ENCODE peak calls at places on chromosomes 13 and 19, in eight cellular contexts. B is activated T-helper 1 cell treated with anti-CD3 and anti-CD28 coated beads, Interleukin-2, amount 50 U/mL, for 16 hours; C is EL; N is activated CD8-positive, alpha-beta memory T cell treated with anti-CD3 and anti-CD28 coated beads for 4 hours; Z is breast epithelium; X is T47D; L is RCC 7860; J is activated T-helper 2 cell treated with anti-CD3 and anti-CD28 coated beads, Interferon-gamma antibody, Interleukin-2, Interleukin-4, amounts not matched to agents 10 μg/mL and 5 μg/mL and 100 μg/mL, durations not matched to agents 14 hours and 24 hours and 36 hours. G is an unnamed sample.

GRCh38 chr19:52673014-52673413 is 34.9 kb upstream of the ZNF83 start:
- DNase-seq in B (no peak), C (no peak), N (no peak), Z (no peak), X (no peak), L (no peak), J (no peak), G (no peak)

GRCh38 chr19:18391509-18392075 is 5.6 kb downstream of the GDF15 start:
- DNase-seq in B (no peak), C (no peak), N (no peak), Z (no peak), X (no peak), L (no peak), J (no peak), G (no peak)

GRCh38 chr19:39805120-39805519 is 26.5 kb downstream of the LEUTX start:
- DNase-seq in B (no peak), C (no peak), N (no peak), Z (no peak), X (no peak), L (no peak), J (no peak), G (no peak)

GRCh38 chr13:70080030-70080429 is 27.6 kb upstream of the ATXN8OS start:
- DNase-seq in B (no peak), C (no peak), N (no peak), Z (no peak), X (peak; percentile 3), L (no peak), J (no peak), G (no peak)

GRCh38 chr13:40692946-40693345 is 26.5 kb upstream of the FOXO1 start:
- DNase-seq in B (no peak), C (peak; percentile 53), N (no peak), Z (no peak), X (no peak), L (peak; percentile 32), J (no peak), G (no peak)

GRCh38 chr19:45774765-45775164 is 5.7 kb upstream of the SIX5 start:
- DNase-seq in B (no peak), C (no peak), N (no peak), Z (no peak), X (no peak), L (no peak), J (no peak), G (no peak)

GRCh38 chr13:60584976-60585375 is 188.0 kb downstream of the TDRD3 start:
- DNase-seq in B (no peak), C (no peak), N (no peak), Z (no peak), X (peak; percentile 30), L (no peak), J (no peak), G (no peak)

GRCh38 chr13:101202590-101202989 is 213.7 kb downstream of the NALCN start:
- DNase-seq in B (no peak), C (no peak), N (no peak), Z (no peak), X (peak; percentile 1), L (no peak), J (no peak), G (no peak)

GRCh38 chr19:13727798-13728197 is 36.5 kb upstream of the MRI1 start:
- DNase-seq in B (no peak), C (peak; percentile 59), N (no peak), Z (no peak), X (no peak), L (no peak), J (no peak), G (no peak)

GRCh38 chr13:112648966-112649690 is 40.7 kb upstream of the ATP11A start:
- DNase-seq in B (no peak), C (no peak), N (no peak), Z (no peak), X (no peak), L (no peak), J (no peak), G (no peak)

GRCh38 chr13:97878421-97879375 is 74.8 kb upstream of the IPO5 start:
- DNase-seq in B (no peak), C (no peak), N (no peak), Z (no peak), X (no peak), L (no peak), J (no peak), G (no peak)

GRCh38 chr13:23378009-23378632 is 55.4 kb downstream of the SACS start:
- DNase-seq in B (no peak), C (peak; percentile 98), N (peak; percentile 18), Z (no peak), X (no peak), L (peak; percentile 91), J (peak; percentile 20), G (peak; percentile 20)

GRCh38 chr19:50567052-50567841 is 988 bp downstream of the LRRC4B start:
- DNase-seq in B (no peak), C (no peak), N (no peak), Z (no peak), X (no peak), L (no peak), J (no peak), G (no peak)

GRCh38 chr13:109646423-109646822 is 140.0 kb downstream of the IRS2 start:
- DNase-seq in B (no peak), C (no peak), N (no peak), Z (no peak), X (no peak), L (no peak), J (no peak), G (no peak)

GRCh38 chr19:32241957-32242710 is 103.3 kb upstream of the ZNF507 start:
- DNase-seq in B (no peak), C (no peak), N (no peak), Z (peak; percentile 1), X (no peak), L (no peak), J (no peak), G (no peak)

GRCh38 chr19:32543107-32543900 is 37.7 kb upstream of the PDCD5 start:
- DNase-seq in B (no peak), C (peak; percentile 50), N (no peak), Z (no peak), X (no peak), L (no peak), J (no peak), G (no peak)

GRCh38 chr19:45347570-45348366 is 7.2 kb downstream of the KLC3 start:
- DNase-seq in B (no peak), C (no peak), N (no peak), Z (no peak), X (no peak), L (no peak), J (no peak), G (no peak)

GRCh38 chr19:47507924-47508553 is 6.8 kb downstream of the NAPA start:
- DNase-seq in B (no peak), C (no peak), N (no peak), Z (no peak), X (no peak), L (no peak), J (no peak), G (no peak)

GRCh38 chr19:30564551-30565011 is 192.4 kb downstream of the ZNF536 start:
- DNase-seq in B (no peak), C (no peak), N (no peak), Z (no peak), X (no peak), L (no peak), J (no peak), G (no peak)

GRCh38 chr13:97848886-97849285 is 104.6 kb upstream of the IPO5 start:
- DNase-seq in B (no peak), C (no peak), N (no peak), Z (no peak), X (no peak), L (no peak), J (no peak), G (no peak)

GRCh38 chr13:48975926-48976676 is 389 bp downstream of the FNDC3A start:
- DNase-seq in B (peak; percentile 66), C (peak; percentile 88), N (peak; percentile 71), Z (peak; percentile 65), X (peak; percentile 61), L (peak; percentile 69), J (peak; percentile 87), G (peak; percentile 78)

GRCh38 chr13:99353836-99354235 is 46.6 kb upstream of the GPR183 start:
- DNase-seq in B (no peak), C (peak; percentile 73), N (no peak), Z (no peak), X (no peak), L (no peak), J (no peak), G (no peak)

GRCh38 chr13:104442541-104442940 is 1376.3 kb upstream of the SLC10A2 start:
- DNase-seq in B (no peak), C (no peak), N (no peak), Z (no peak), X (no peak), L (no peak), J (no peak), G (no peak)

GRCh38 chr13:50377726-50378270 is 362.6 kb downstream of the KCNRG start:
- DNase-seq in B (no peak), C (no peak), N (no peak), Z (no peak), X (no peak), L (no peak), J (no peak), G (no peak)

GRCh38 chr13:110390572-110390971 is 83.5 kb downstream of the COL4A2 start:
- DNase-seq in B (no peak), C (peak; percentile 98), N (no peak), Z (no peak), X (no peak), L (peak; percentile 89), J (no peak), G (no peak)

GRCh38 chr19:38710928-38711725 is 33.1 kb downstream of the CAPN12 start:
- DNase-seq in B (no peak), C (no peak), N (no peak), Z (no peak), X (no peak), L (peak; percentile 69), J (no peak), G (no peak)

GRCh38 chr19:52567921-52568320 is 2.2 kb upstream of the ZNF701 start:
- DNase-seq in B (no peak), C (no peak), N (no peak), Z (no peak), X (no peak), L (no peak), J (no peak), G (no peak)

GRCh38 chr19:41297628-41298326 is 12.2 kb upstream of the CCDC97 start:
- DNase-seq in B (no peak), C (no peak), N (no peak), Z (no peak), X (no peak), L (no peak), J (no peak), G (no peak)

GRCh38 chr13:110425444-110425780 is 118.3 kb downstream of the COL4A2 start:
- DNase-seq in B (no peak), C (peak; percentile 54), N (no peak), Z (no peak), X (no peak), L (no peak), J (no peak), G (no peak)

G was measured in activated gamma-delta T cell treated with Interleukin-2 at 50 U/mL for 16 hours.